ENCODE peak calls at places on chromosome 9, in ten cellular contexts. One of them, this sample, is unnamed.

GRCh38 chr9:83307051-83307724 is 231.0 kb downstream of the FRMD3 start:
- DNase-seq in AG10803: peak
- DNase-seq in IMR-90: no peak
- DNase-seq in T1000: no peak
- DNase-seq in heart right ventricle: no peak
- DNase-seq in activated CD4-positive, alpha-beta T cell treated with anti-CD3 and anti-CD28 coated beads, Interleukin-2, amount 50 U/mL, for 48 hours: no peak
- DNase-seq in non-pigmented ciliary epithelial cell: no peak
- DNase-seq in glutamatergic neuron: no peak
- DNase-seq in NCI-H1092: no peak
- DNase-seq in mesothelial cell of epicardium: no peak
- DNase-seq in this sample: no peak

GRCh38 chr9:114140850-114141249 is 14.5 kb upstream of the COL27A1 start:
- DNase-seq in AG10803: no peak
- DNase-seq in IMR-90: no peak
- DNase-seq in T1000: no peak
- DNase-seq in heart right ventricle: no peak
- DNase-seq in activated CD4-positive, alpha-beta T cell treated with anti-CD3 and anti-CD28 coated beads, Interleukin-2, amount 50 U/mL, for 48 hours: no peak
- DNase-seq in non-pigmented ciliary epithelial cell: no peak
- DNase-seq in glutamatergic neuron: no peak
- DNase-seq in NCI-H1092: no peak
- DNase-seq in mesothelial cell of epicardium: no peak
- DNase-seq in this sample: no peak

GRCh38 chr9:105330201-105330600 is 85.8 kb downstream of the SLC44A1 start:
- DNase-seq in AG10803: no peak
- DNase-seq in IMR-90: peak
- DNase-seq in T1000: no peak
- DNase-seq in heart right ventricle: no peak
- DNase-seq in activated CD4-positive, alpha-beta T cell treated with anti-CD3 and anti-CD28 coated beads, Interleukin-2, amount 50 U/mL, for 48 hours: no peak
- DNase-seq in non-pigmented ciliary epithelial cell: no peak
- DNase-seq in glutamatergic neuron: no peak
- DNase-seq in NCI-H1092: no peak
- DNase-seq in mesothelial cell of epicardium: no peak
- DNase-seq in this sample: no peak

GRCh38 chr9:135135171-135135926 is 47.9 kb downstream of the OLFM1 start:
- DNase-seq in AG10803: no peak
- DNase-seq in IMR-90: no peak
- DNase-seq in T1000: no peak
- DNase-seq in heart right ventricle: no peak
- DNase-seq in activated CD4-positive, alpha-beta T cell treated with anti-CD3 and anti-CD28 coated beads, Interleukin-2, amount 50 U/mL, for 48 hours: no peak
- DNase-seq in non-pigmented ciliary epithelial cell: no peak
- DNase-seq in glutamatergic neuron: no peak
- DNase-seq in NCI-H1092: no peak
- DNase-seq in mesothelial cell of epicardium: no peak
- DNase-seq in this sample: no peak

GRCh38 chr9:134275379-134275778 is 50.9 kb upstream of the RXRA start:
- DNase-seq in AG10803: no peak
- DNase-seq in IMR-90: no peak
- DNase-seq in T1000: no peak
- DNase-seq in heart right ventricle: no peak
- DNase-seq in activated CD4-positive, alpha-beta T cell treated with anti-CD3 and anti-CD28 coated beads, Interleukin-2, amount 50 U/mL, for 48 hours: no peak
- DNase-seq in non-pigmented ciliary epithelial cell: no peak
- DNase-seq in glutamatergic neuron: no peak
- DNase-seq in NCI-H1092: no peak
- DNase-seq in mesothelial cell of epicardium: no peak
- DNase-seq in this sample: no peak

GRCh38 chr9:128568470-128569083 is 16.2 kb downstream of the SPTAN1 start:
- DNase-seq in AG10803: no peak
- DNase-seq in IMR-90: peak
- DNase-seq in T1000: no peak
- DNase-seq in heart right ventricle: no peak
- DNase-seq in activated CD4-positive, alpha-beta T cell treated with anti-CD3 and anti-CD28 coated beads, Interleukin-2, amount 50 U/mL, for 48 hours: no peak
- DNase-seq in non-pigmented ciliary epithelial cell: no peak
- DNase-seq in glutamatergic neuron: no peak
- DNase-seq in NCI-H1092: no peak
- DNase-seq in mesothelial cell of epicardium: no peak
- DNase-seq in this sample: no peak

GRCh38 chr9:87573841-87574342 is 76.2 kb downstream of the DAPK1 start:
- DNase-seq in AG10803: peak
- DNase-seq in IMR-90: peak
- DNase-seq in T1000: no peak
- DNase-seq in heart right ventricle: no peak
- DNase-seq in activated CD4-positive, alpha-beta T cell treated with anti-CD3 and anti-CD28 coated beads, Interleukin-2, amount 50 U/mL, for 48 hours: no peak
- DNase-seq in non-pigmented ciliary epithelial cell: no peak
- DNase-seq in glutamatergic neuron: no peak
- DNase-seq in NCI-H1092: no peak
- DNase-seq in mesothelial cell of epicardium: no peak
- DNase-seq in this sample: no peak

GRCh38 chr9:127505396-127506116 is 54.2 kb downstream of the LRSAM1 start:
- DNase-seq in AG10803: peak
- DNase-seq in IMR-90: no peak
- DNase-seq in T1000: no peak
- DNase-seq in heart right ventricle: no peak
- DNase-seq in activated CD4-positive, alpha-beta T cell treated with anti-CD3 and anti-CD28 coated beads, Interleukin-2, amount 50 U/mL, for 48 hours: peak
- DNase-seq in non-pigmented ciliary epithelial cell: no peak
- DNase-seq in glutamatergic neuron: peak
- DNase-seq in NCI-H1092: no peak
- DNase-seq in mesothelial cell of epicardium: no peak
- DNase-seq in this sample: no peak

GRCh38 chr9:97564291-97565175 is 63.1 kb downstream of the TMOD1 start:
- DNase-seq in AG10803: peak
- DNase-seq in IMR-90: peak
- DNase-seq in T1000: peak
- DNase-seq in heart right ventricle: peak
- DNase-seq in activated CD4-positive, alpha-beta T cell treated with anti-CD3 and anti-CD28 coated beads, Interleukin-2, amount 50 U/mL, for 48 hours: no peak
- DNase-seq in non-pigmented ciliary epithelial cell: peak
- DNase-seq in glutamatergic neuron: no peak
- DNase-seq in NCI-H1092: peak
- DNase-seq in mesothelial cell of epicardium: no peak
- DNase-seq in this sample: peak

GRCh38 chr9:94173632-94174031 is 85.5 kb upstream of the ZNF169 start:
- DNase-seq in AG10803: no peak
- DNase-seq in IMR-90: no peak
- DNase-seq in T1000: no peak
- DNase-seq in heart right ventricle: no peak
- DNase-seq in activated CD4-positive, alpha-beta T cell treated with anti-CD3 and anti-CD28 coated beads, Interleukin-2, amount 50 U/mL, for 48 hours: peak
- DNase-seq in non-pigmented ciliary epithelial cell: no peak
- DNase-seq in glutamatergic neuron: no peak
- DNase-seq in NCI-H1092: no peak
- DNase-seq in mesothelial cell of epicardium: no peak
- DNase-seq in this sample: no peak

GRCh38 chr9:92350129-92350739 is 24.5 kb downstream of the CENPP start:
- DNase-seq in AG10803: peak
- DNase-seq in IMR-90: peak
- DNase-seq in T1000: no peak
- DNase-seq in heart right ventricle: no peak
- DNase-seq in activated CD4-positive, alpha-beta T cell treated with anti-CD3 and anti-CD28 coated beads, Interleukin-2, amount 50 U/mL, for 48 hours: no peak
- DNase-seq in non-pigmented ciliary epithelial cell: no peak
- DNase-seq in glutamatergic neuron: no peak
- DNase-seq in NCI-H1092: no peak
- DNase-seq in mesothelial cell of epicardium: no peak
- DNase-seq in this sample: no peak